ENCODE peak calls at places on chromosomes 1 and 21, in eight cellular contexts. One of them, this sample, is unnamed.

GRCh38 chr1:89356658-89357400 is 7.0 kb upstream of the GBP6 start:
- ATAC-seq in Panc1: no peak
- ATAC-seq in SK-N-SH treated with all-trans-retinoic acid at 6 μM for 48 hours: peak
- ATAC-seq in stimulated activated memory B cell treated with anti-CD40 and anti-IgM and Interleukin-4, amounts not matched to agents 10 μg/mL and 1 μg/mL and 100 μg/mL, for 72 hours: no peak
- ATAC-seq in stimulated activated naive CD8-positive, alpha-beta T cell treated with anti-CD3 and anti-CD28 coated beads, Interleukin-15, Interleukin-2, amounts not matched to agents 100 U/mL and 50 U/mL, for 24 hours: peak
- ATAC-seq in GM12878: no peak
- ATAC-seq in pancreas: peak
- ATAC-seq in A549: no peak
- ATAC-seq in this sample: no peak

GRCh38 chr1:147580200-147580557 is 38.9 kb downstream of the BCL9 start:
- ATAC-seq in Panc1: no peak
- ATAC-seq in pancreas: no peak
- ATAC-seq in GM12878: no peak
- ATAC-seq in A549: no peak
- ATAC-seq in stimulated activated memory B cell treated with anti-CD40 and anti-IgM and Interleukin-4, amounts not matched to agents 10 μg/mL and 1 μg/mL and 100 μg/mL, for 72 hours: no peak
- ATAC-seq in SK-N-SH treated with all-trans-retinoic acid at 6 μM for 48 hours: peak
- ATAC-seq in stimulated activated naive CD8-positive, alpha-beta T cell treated with anti-CD3 and anti-CD28 coated beads, Interleukin-15, Interleukin-2, amounts not matched to agents 100 U/mL and 50 U/mL, for 24 hours: peak
- ATAC-seq in this sample: no peak

GRCh38 chr1:182120411-182121258 is 59.1 kb upstream of the ZNF648 start:
- ATAC-seq in A549: peak
- ATAC-seq in GM12878: no peak
- ATAC-seq in SK-N-SH treated with all-trans-retinoic acid at 6 μM for 48 hours: no peak
- ATAC-seq in stimulated activated memory B cell treated with anti-CD40 and anti-IgM and Interleukin-4, amounts not matched to agents 10 μg/mL and 1 μg/mL and 100 μg/mL, for 72 hours: peak
- ATAC-seq in pancreas: peak
- ATAC-seq in Panc1: peak
- ATAC-seq in stimulated activated naive CD8-positive, alpha-beta T cell treated with anti-CD3 and anti-CD28 coated beads, Interleukin-15, Interleukin-2, amounts not matched to agents 100 U/mL and 50 U/mL, for 24 hours: no peak
- ATAC-seq in this sample: peak

GRCh38 chr1:220139966-220140365 is 46.0 kb downstream of the IARS2 start:
- ATAC-seq in Panc1: no peak
- ATAC-seq in stimulated activated memory B cell treated with anti-CD40 and anti-IgM and Interleukin-4, amounts not matched to agents 10 μg/mL and 1 μg/mL and 100 μg/mL, for 72 hours: no peak
- ATAC-seq in stimulated activated naive CD8-positive, alpha-beta T cell treated with anti-CD3 and anti-CD28 coated beads, Interleukin-15, Interleukin-2, amounts not matched to agents 100 U/mL and 50 U/mL, for 24 hours: no peak
- ATAC-seq in GM12878: no peak
- ATAC-seq in pancreas: no peak
- ATAC-seq in SK-N-SH treated with all-trans-retinoic acid at 6 μM for 48 hours: no peak
- ATAC-seq in A549: no peak
- ATAC-seq in this sample: no peak

GRCh38 chr1:161090617-161091016 is 1.3 kb upstream of the NECTIN4 start:
- ATAC-seq in Panc1: no peak
- ATAC-seq in GM12878: no peak
- ATAC-seq in stimulated activated memory B cell treated with anti-CD40 and anti-IgM and Interleukin-4, amounts not matched to agents 10 μg/mL and 1 μg/mL and 100 μg/mL, for 72 hours: no peak
- ATAC-seq in A549: no peak
- ATAC-seq in SK-N-SH treated with all-trans-retinoic acid at 6 μM for 48 hours: no peak
- ATAC-seq in pancreas: no peak
- ATAC-seq in stimulated activated naive CD8-positive, alpha-beta T cell treated with anti-CD3 and anti-CD28 coated beads, Interleukin-15, Interleukin-2, amounts not matched to agents 100 U/mL and 50 U/mL, for 24 hours: peak
- ATAC-seq in this sample: no peak

GRCh38 chr1:33424610-33425009 is 6.3 kb downstream of the PHC2 start:
- ATAC-seq in SK-N-SH treated with all-trans-retinoic acid at 6 μM for 48 hours: peak
- ATAC-seq in GM12878: no peak
- ATAC-seq in stimulated activated memory B cell treated with anti-CD40 and anti-IgM and Interleukin-4, amounts not matched to agents 10 μg/mL and 1 μg/mL and 100 μg/mL, for 72 hours: no peak
- ATAC-seq in A549: no peak
- ATAC-seq in stimulated activated naive CD8-positive, alpha-beta T cell treated with anti-CD3 and anti-CD28 coated beads, Interleukin-15, Interleukin-2, amounts not matched to agents 100 U/mL and 50 U/mL, for 24 hours: no peak
- ATAC-seq in pancreas: no peak
- ATAC-seq in Panc1: no peak
- ATAC-seq in this sample: no peak

GRCh38 chr1:200243042-200243437 is 166.8 kb downstream of the ZNF281 start:
- ATAC-seq in GM12878: no peak
- ATAC-seq in A549: no peak
- ATAC-seq in SK-N-SH treated with all-trans-retinoic acid at 6 μM for 48 hours: no peak
- ATAC-seq in stimulated activated memory B cell treated with anti-CD40 and anti-IgM and Interleukin-4, amounts not matched to agents 10 μg/mL and 1 μg/mL and 100 μg/mL, for 72 hours: no peak
- ATAC-seq in Panc1: peak
- ATAC-seq in pancreas: no peak
- ATAC-seq in stimulated activated naive CD8-positive, alpha-beta T cell treated with anti-CD3 and anti-CD28 coated beads, Interleukin-15, Interleukin-2, amounts not matched to agents 100 U/mL and 50 U/mL, for 24 hours: no peak
- ATAC-seq in this sample: no peak

GRCh38 chr1:219833214-219833816 is 95.0 kb downstream of the SLC30A10 start:
- ATAC-seq in stimulated activated memory B cell treated with anti-CD40 and anti-IgM and Interleukin-4, amounts not matched to agents 10 μg/mL and 1 μg/mL and 100 μg/mL, for 72 hours: no peak
- ATAC-seq in A549: no peak
- ATAC-seq in SK-N-SH treated with all-trans-retinoic acid at 6 μM for 48 hours: no peak
- ATAC-seq in GM12878: no peak
- ATAC-seq in Panc1: no peak
- ATAC-seq in pancreas: no peak
- ATAC-seq in stimulated activated naive CD8-positive, alpha-beta T cell treated with anti-CD3 and anti-CD28 coated beads, Interleukin-15, Interleukin-2, amounts not matched to agents 100 U/mL and 50 U/mL, for 24 hours: no peak
- ATAC-seq in this sample: no peak

GRCh38 chr1:240802271-240802670 is 190.3 kb upstream of the GREM2 start:
- ATAC-seq in pancreas: no peak
- ATAC-seq in SK-N-SH treated with all-trans-retinoic acid at 6 μM for 48 hours: no peak
- ATAC-seq in GM12878: no peak
- ATAC-seq in stimulated activated memory B cell treated with anti-CD40 and anti-IgM and Interleukin-4, amounts not matched to agents 10 μg/mL and 1 μg/mL and 100 μg/mL, for 72 hours: no peak
- ATAC-seq in A549: no peak
- ATAC-seq in Panc1: no peak
- ATAC-seq in stimulated activated naive CD8-positive, alpha-beta T cell treated with anti-CD3 and anti-CD28 coated beads, Interleukin-15, Interleukin-2, amounts not matched to agents 100 U/mL and 50 U/mL, for 24 hours: no peak
- ATAC-seq in this sample: no peak

GRCh38 chr1:84145051-84145450 is 980 bp downstream of the PRKACB start:
- ATAC-seq in stimulated activated memory B cell treated with anti-CD40 and anti-IgM and Interleukin-4, amounts not matched to agents 10 μg/mL and 1 μg/mL and 100 μg/mL, for 72 hours: peak
- ATAC-seq in A549: no peak
- ATAC-seq in GM12878: no peak
- ATAC-seq in pancreas: peak
- ATAC-seq in stimulated activated naive CD8-positive, alpha-beta T cell treated with anti-CD3 and anti-CD28 coated beads, Interleukin-15, Interleukin-2, amounts not matched to agents 100 U/mL and 50 U/mL, for 24 hours: no peak
- ATAC-seq in SK-N-SH treated with all-trans-retinoic acid at 6 μM for 48 hours: no peak
- ATAC-seq in Panc1: no peak
- ATAC-seq in this sample: no peak

GRCh38 chr1:113768916-113769598 is 9.8 kb upstream of the PHTF1 start:
- ATAC-seq in Panc1: no peak
- ATAC-seq in SK-N-SH treated with all-trans-retinoic acid at 6 μM for 48 hours: no peak
- ATAC-seq in GM12878: peak
- ATAC-seq in stimulated activated naive CD8-positive, alpha-beta T cell treated with anti-CD3 and anti-CD28 coated beads, Interleukin-15, Interleukin-2, amounts not matched to agents 100 U/mL and 50 U/mL, for 24 hours: no peak
- ATAC-seq in A549: no peak
- ATAC-seq in pancreas: no peak
- ATAC-seq in stimulated activated memory B cell treated with anti-CD40 and anti-IgM and Interleukin-4, amounts not matched to agents 10 μg/mL and 1 μg/mL and 100 μg/mL, for 72 hours: no peak
- ATAC-seq in this sample: no peak

GRCh38 chr21:18603246-18603645 is 199.7 kb upstream of the TMPRSS15 start:
- ATAC-seq in pancreas: no peak
- ATAC-seq in stimulated activated memory B cell treated with anti-CD40 and anti-IgM and Interleukin-4, amounts not matched to agents 10 μg/mL and 1 μg/mL and 100 μg/mL, for 72 hours: no peak
- ATAC-seq in Panc1: no peak
- ATAC-seq in A549: no peak
- ATAC-seq in GM12878: no peak
- ATAC-seq in stimulated activated naive CD8-positive, alpha-beta T cell treated with anti-CD3 and anti-CD28 coated beads, Interleukin-15, Interleukin-2, amounts not matched to agents 100 U/mL and 50 U/mL, for 24 hours: no peak
- ATAC-seq in SK-N-SH treated with all-trans-retinoic acid at 6 μM for 48 hours: no peak
- ATAC-seq in this sample: no peak

GRCh38 chr1:7863756-7864328 is 11.0 kb upstream of the UTS2 start:
- ATAC-seq in Panc1: no peak
- ATAC-seq in SK-N-SH treated with all-trans-retinoic acid at 6 μM for 48 hours: no peak
- ATAC-seq in stimulated activated naive CD8-positive, alpha-beta T cell treated with anti-CD3 and anti-CD28 coated beads, Interleukin-15, Interleukin-2, amounts not matched to agents 100 U/mL and 50 U/mL, for 24 hours: no peak
- ATAC-seq in pancreas: no peak
- ATAC-seq in A549: no peak
- ATAC-seq in stimulated activated memory B cell treated with anti-CD40 and anti-IgM and Interleukin-4, amounts not matched to agents 10 μg/mL and 1 μg/mL and 100 μg/mL, for 72 hours: no peak
- ATAC-seq in GM12878: no peak
- ATAC-seq in this sample: no peak

GRCh38 chr1:76269175-76269574 is 194.6 kb downstream of the ST6GALNAC3 start:
- ATAC-seq in pancreas: no peak
- ATAC-seq in GM12878: peak
- ATAC-seq in A549: no peak
- ATAC-seq in stimulated activated memory B cell treated with anti-CD40 and anti-IgM and Interleukin-4, amounts not matched to agents 10 μg/mL and 1 μg/mL and 100 μg/mL, for 72 hours: no peak
- ATAC-seq in stimulated activated naive CD8-positive, alpha-beta T cell treated with anti-CD3 and anti-CD28 coated beads, Interleukin-15, Interleukin-2, amounts not matched to agents 100 U/mL and 50 U/mL, for 24 hours: no peak
- ATAC-seq in Panc1: no peak
- ATAC-seq in SK-N-SH treated with all-trans-retinoic acid at 6 μM for 48 hours: peak
- ATAC-seq in this sample: no peak